ENCODE peak calls at places on chromosome 15, in five cellular contexts. One of them, this sample, is unnamed.

GRCh38 chr15:96428742-96429141 is 98.2 kb downstream of the NR2F2 start:
- DNase-seq in LNCaP clone FGC: no peak
- DNase-seq in sigmoid colon: no peak
- DNase-seq in Panc1: peak; percentile 17
- DNase-seq in BJ: peak; percentile 89
- DNase-seq in this sample: peak; percentile 68

GRCh38 chr15:62938825-62939224 is 103.7 kb upstream of the TPM1 start:
- DNase-seq in BJ: no peak
- DNase-seq in LNCaP clone FGC: no peak
- DNase-seq in sigmoid colon: no peak
- DNase-seq in Panc1: no peak
- DNase-seq in this sample: no peak

GRCh38 chr15:51793521-51793920 is 35.9 kb upstream of the TMOD3 start:
- DNase-seq in sigmoid colon: no peak
- DNase-seq in BJ: no peak
- DNase-seq in LNCaP clone FGC: peak; percentile 89
- DNase-seq in Panc1: no peak
- DNase-seq in this sample: peak; percentile 71

GRCh38 chr15:65394936-65395335 is 17.1 kb upstream of the IGDCC3 start:
- DNase-seq in Panc1: no peak
- DNase-seq in BJ: no peak
- DNase-seq in sigmoid colon: no peak
- DNase-seq in LNCaP clone FGC: no peak
- DNase-seq in this sample: no peak

GRCh38 chr15:62482715-62483429 is 317.8 kb upstream of the C2CD4B start:
- DNase-seq in LNCaP clone FGC: no peak
- DNase-seq in Panc1: peak; percentile 15
- DNase-seq in sigmoid colon: no peak
- DNase-seq in BJ: no peak
- DNase-seq in this sample: no peak

GRCh38 chr15:63156708-63157065 is 590 bp downstream of the RPS27L start:
- DNase-seq in Panc1: no peak
- DNase-seq in sigmoid colon: peak; percentile 73
- DNase-seq in BJ: no peak
- DNase-seq in LNCaP clone FGC: no peak
- DNase-seq in this sample: no peak

GRCh38 chr15:45386420-45386819 is 8.1 kb upstream of the GATM start:
- DNase-seq in LNCaP clone FGC: no peak
- DNase-seq in sigmoid colon: no peak
- DNase-seq in BJ: no peak
- DNase-seq in Panc1: no peak
- DNase-seq in this sample: no peak

GRCh38 chr15:89338036-89338435 is 3.4 kb upstream of the POLG start:
- DNase-seq in sigmoid colon: peak; percentile 30
- DNase-seq in BJ: no peak
- DNase-seq in LNCaP clone FGC: no peak
- DNase-seq in Panc1: no peak
- DNase-seq in this sample: no peak

GRCh38 chr15:60574801-60575631 is 96.1 kb upstream of the ICE2 start:
- DNase-seq in Panc1: no peak
- DNase-seq in sigmoid colon: no peak
- DNase-seq in BJ: no peak
- DNase-seq in LNCaP clone FGC: no peak
- DNase-seq in this sample: no peak

GRCh38 chr15:44136991-44137477 is 58.0 kb downstream of the FRMD5 start:
- DNase-seq in sigmoid colon: no peak
- DNase-seq in LNCaP clone FGC: no peak
- DNase-seq in BJ: no peak
- DNase-seq in Panc1: no peak
- DNase-seq in this sample: no peak

GRCh38 chr15:42363487-42363886 is 4.2 kb downstream of the CAPN3 start:
- DNase-seq in Panc1: no peak
- DNase-seq in sigmoid colon: no peak
- DNase-seq in LNCaP clone FGC: no peak
- DNase-seq in BJ: no peak
- DNase-seq in this sample: no peak

GRCh38 chr15:49436786-49437185 is 13.7 kb downstream of the FGF7 start:
- DNase-seq in Panc1: no peak
- DNase-seq in LNCaP clone FGC: no peak
- DNase-seq in sigmoid colon: no peak
- DNase-seq in BJ: no peak
- DNase-seq in this sample: no peak

GRCh38 chr15:56737791-56738190 is 4.5 kb upstream of the ZNF280D start:
- DNase-seq in Panc1: no peak
- DNase-seq in BJ: no peak
- DNase-seq in sigmoid colon: no peak
- DNase-seq in LNCaP clone FGC: no peak
- DNase-seq in this sample: no peak

GRCh38 chr15:100918690-100919480 is at the start of gene LRRK1:
- DNase-seq in Panc1: no peak
- DNase-seq in BJ: no peak
- DNase-seq in LNCaP clone FGC: no peak
- DNase-seq in sigmoid colon: no peak
- DNase-seq in this sample: no peak

GRCh38 chr15:99989095-99989494 is 255.9 kb upstream of the LYSMD4 start:
- DNase-seq in Panc1: no peak
- DNase-seq in BJ: no peak
- DNase-seq in LNCaP clone FGC: no peak
- DNase-seq in sigmoid colon: peak; percentile 30
- DNase-seq in this sample: no peak

GRCh38 chr15:33910741-33911140 is 57.6 kb upstream of the CHRM5 start:
- DNase-seq in LNCaP clone FGC: no peak
- DNase-seq in BJ: no peak
- DNase-seq in Panc1: no peak
- DNase-seq in sigmoid colon: no peak
- DNase-seq in this sample: no peak

GRCh38 chr15:63605816-63606215 is 8.6 kb downstream of the FBXL22 start:
- DNase-seq in BJ: no peak
- DNase-seq in Panc1: no peak
- DNase-seq in sigmoid colon: no peak
- DNase-seq in LNCaP clone FGC: no peak
- DNase-seq in this sample: no peak

GRCh38 chr15:51678081-51678480 is 3.2 kb upstream of the SCG3 start:
- DNase-seq in BJ: no peak
- DNase-seq in Panc1: no peak
- DNase-seq in LNCaP clone FGC: no peak
- DNase-seq in sigmoid colon: no peak
- DNase-seq in this sample: no peak

GRCh38 chr15:92848464-92848851 is 51.7 kb upstream of the CHD2 start:
- DNase-seq in Panc1: no peak
- DNase-seq in sigmoid colon: no peak
- DNase-seq in BJ: no peak
- DNase-seq in LNCaP clone FGC: no peak
- DNase-seq in this sample: no peak

GRCh38 chr15:99113547-99114271 is 8.8 kb downstream of the SYNM start:
- DNase-seq in LNCaP clone FGC: no peak
- DNase-seq in Panc1: no peak
- DNase-seq in sigmoid colon: peak; percentile 72
- DNase-seq in BJ: no peak
- DNase-seq in this sample: no peak

GRCh38 chr15:100224206-100225185 is 117.3 kb downstream of the ADAMTS17 start:
- DNase-seq in BJ: no peak
- DNase-seq in sigmoid colon: no peak
- DNase-seq in Panc1: no peak
- DNase-seq in LNCaP clone FGC: no peak
- DNase-seq in this sample: no peak

GRCh38 chr15:47607750-47608149 is 109.6 kb upstream of the SEMA6D start:
- DNase-seq in BJ: no peak
- DNase-seq in sigmoid colon: no peak
- DNase-seq in Panc1: no peak
- DNase-seq in LNCaP clone FGC: no peak
- DNase-seq in this sample: no peak

GRCh38 chr15:57112178-57112577 is 193.7 kb downstream of the TCF12 start:
- DNase-seq in BJ: no peak
- DNase-seq in LNCaP clone FGC: no peak
- DNase-seq in Panc1: no peak
- DNase-seq in sigmoid colon: no peak
- DNase-seq in this sample: no peak

GRCh38 chr15:66461917-66462316 is 35.6 kb downstream of the SNAPC5 start:
- DNase-seq in sigmoid colon: no peak
- DNase-seq in BJ: no peak
- DNase-seq in Panc1: no peak
- DNase-seq in LNCaP clone FGC: no peak
- DNase-seq in this sample: no peak

GRCh38 chr15:94070341-94071275 is 160.8 kb upstream of the MCTP2 start:
- DNase-seq in LNCaP clone FGC: no peak
- DNase-seq in Panc1: no peak
- DNase-seq in sigmoid colon: peak; percentile 81
- DNase-seq in BJ: peak; percentile 24
- DNase-seq in this sample: no peak

GRCh38 chr15:66169023-66169422 is 84.5 kb downstream of the MEGF11 start:
- DNase-seq in LNCaP clone FGC: no peak
- DNase-seq in Panc1: no peak
- DNase-seq in sigmoid colon: no peak
- DNase-seq in BJ: no peak
- DNase-seq in this sample: no peak

GRCh38 chr15:59532770-59533379 is 78.7 kb upstream of the GCNT3 start:
- DNase-seq in LNCaP clone FGC: peak; percentile 15
- DNase-seq in Panc1: no peak
- DNase-seq in sigmoid colon: peak; percentile 14
- DNase-seq in BJ: no peak
- DNase-seq in this sample: no peak

GRCh38 chr15:100200287-100200772 is 141.4 kb downstream of the ADAMTS17 start:
- DNase-seq in Panc1: no peak
- DNase-seq in LNCaP clone FGC: no peak
- DNase-seq in sigmoid colon: no peak
- DNase-seq in BJ: no peak
- DNase-seq in this sample: no peak

GRCh38 chr15:42595641-42596240 is 20.3 kb downstream of the STARD9 start:
- DNase-seq in sigmoid colon: no peak
- DNase-seq in LNCaP clone FGC: no peak
- DNase-seq in BJ: no peak
- DNase-seq in Panc1: no peak
- DNase-seq in this sample: no peak

GRCh38 chr15:74937226-74937601 is 659 bp downstream of the COX5A start:
- DNase-seq in LNCaP clone FGC: no peak
- DNase-seq in sigmoid colon: no peak
- DNase-seq in BJ: no peak
- DNase-seq in Panc1: no peak
- DNase-seq in this sample: no peak

GRCh38 chr15:74933573-74933972 is 4.3 kb downstream of the COX5A start:
- DNase-seq in Panc1: no peak
- DNase-seq in sigmoid colon: no peak
- DNase-seq in LNCaP clone FGC: no peak
- DNase-seq in BJ: no peak
- DNase-seq in this sample: no peak

DNA sequence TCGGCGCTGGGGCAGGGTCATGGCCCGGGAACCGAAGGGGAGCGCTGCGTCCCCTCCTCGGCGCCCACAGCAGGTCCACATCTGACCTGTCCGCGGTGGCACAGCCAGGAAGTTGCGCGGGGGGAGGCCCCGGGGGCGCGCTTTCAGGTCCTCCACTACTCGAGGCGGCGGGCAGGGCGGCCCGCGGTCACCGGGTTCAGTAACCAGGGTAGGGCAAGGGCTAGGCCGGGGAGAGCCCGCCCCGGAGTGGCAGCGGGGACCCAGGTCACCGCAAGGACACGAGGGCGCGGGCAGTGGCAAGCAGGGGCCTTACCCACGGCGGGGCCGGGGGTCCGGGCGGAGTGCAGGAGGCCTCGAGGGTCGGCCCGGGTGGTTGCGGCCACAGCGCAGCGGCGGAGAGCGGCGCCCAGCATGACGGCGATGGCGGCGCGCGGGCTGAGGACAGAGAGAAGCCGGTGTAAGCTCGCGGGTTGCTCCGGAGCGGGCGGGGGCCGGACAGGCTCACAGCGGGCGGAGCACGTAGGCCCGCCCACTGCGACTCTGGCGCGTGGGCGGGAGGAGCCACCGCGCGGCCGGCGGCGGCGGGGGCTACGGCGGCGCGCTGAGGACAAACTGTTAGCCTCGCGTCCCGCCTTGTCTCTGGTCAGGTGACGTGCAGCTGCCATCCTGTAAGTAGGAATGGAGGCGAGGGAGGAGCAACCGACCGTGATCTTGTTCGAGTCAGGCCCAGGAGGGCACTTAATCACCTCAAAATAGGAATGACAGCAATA is at the start of gene COX5A:
- DNase-seq in LNCaP clone FGC: peak; percentile 86
- DNase-seq in Panc1: peak; percentile 81
- DNase-seq in BJ: peak; percentile 87
- DNase-seq in sigmoid colon: peak; percentile 97
- DNase-seq in this sample: peak; percentile 87
- TF ChIP-seq CTCF in LNCaP clone FGC: no peak
- TF ChIP-seq CTCF in Panc1: no peak
- TF ChIP-seq CTCF in BJ: no peak
- TF ChIP-seq CTCF in sigmoid colon: no peak
- TF ChIP-seq CTCF in this sample: no peak

GRCh38 chr15:70100495-70101331 is 3.0 kb upstream of the TLE3 start:
- DNase-seq in BJ: no peak
- DNase-seq in sigmoid colon: peak; percentile 85
- DNase-seq in LNCaP clone FGC: no peak
- DNase-seq in Panc1: no peak
- DNase-seq in this sample: no peak
- TF ChIP-seq CTCF in BJ: peak; percentile 40
- TF ChIP-seq CTCF in sigmoid colon: no peak
- TF ChIP-seq CTCF in LNCaP clone FGC: no peak
- TF ChIP-seq CTCF in Panc1: peak; percentile 63
- TF ChIP-seq CTCF in this sample: peak; percentile 35

DNA sequence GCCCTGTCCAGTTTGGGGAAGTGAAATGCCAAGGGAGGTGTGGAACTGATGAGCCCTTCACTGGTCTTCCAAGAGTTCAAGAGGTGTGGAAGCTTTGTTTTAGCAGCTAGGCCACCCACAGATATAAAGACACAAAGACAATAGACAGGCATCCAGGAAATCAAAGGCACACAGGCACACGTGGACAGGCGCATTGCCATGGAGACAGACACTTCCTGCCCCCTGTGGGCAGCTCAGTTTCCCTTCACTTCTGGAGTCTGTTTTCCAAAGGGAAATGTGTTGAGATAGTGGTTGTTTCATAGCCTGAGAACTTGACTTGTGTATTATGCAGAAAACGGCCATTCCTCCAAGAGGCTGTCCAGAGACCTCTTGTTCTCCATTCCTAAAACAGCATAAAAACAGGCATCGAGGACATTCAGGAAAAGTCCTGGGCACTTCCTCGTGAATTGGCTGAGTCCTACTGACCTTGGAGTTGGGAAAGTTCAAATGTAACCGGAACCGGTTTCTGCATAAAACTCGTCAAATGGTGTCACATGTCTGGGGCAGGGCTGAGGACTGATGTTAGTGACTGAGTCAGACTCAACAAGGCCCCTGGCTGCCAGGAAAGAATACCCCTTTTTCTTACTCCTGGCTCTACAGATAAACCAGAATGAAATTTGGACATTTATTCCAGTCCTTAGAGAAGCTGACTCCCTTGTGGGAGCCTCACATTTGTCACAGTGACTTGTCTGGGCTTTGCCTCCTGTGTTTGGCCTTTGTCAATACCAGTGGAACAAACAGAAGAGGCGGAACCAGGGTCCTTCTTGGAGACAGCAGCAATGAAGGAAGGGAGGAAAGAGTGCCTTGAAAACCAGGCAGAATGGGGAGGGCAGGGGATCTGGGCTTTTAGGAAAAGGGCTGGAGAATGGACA is 1.3 kb downstream of the ALPK3 start:
- DNase-seq in BJ: no peak
- DNase-seq in Panc1: no peak
- DNase-seq in sigmoid colon: no peak
- DNase-seq in LNCaP clone FGC: peak; percentile 60
- DNase-seq in this sample: no peak
- TF ChIP-seq CTCF in BJ: no peak
- TF ChIP-seq CTCF in Panc1: no peak
- TF ChIP-seq CTCF in sigmoid colon: no peak
- TF ChIP-seq CTCF in LNCaP clone FGC: no peak
- TF ChIP-seq CTCF in this sample: no peak

GRCh38 chr15:72532991-72533601 is 59.0 kb downstream of the ARIH1 start:
- DNase-seq in sigmoid colon: no peak
- DNase-seq in BJ: no peak
- DNase-seq in LNCaP clone FGC: no peak
- DNase-seq in Panc1: no peak
- DNase-seq in this sample: no peak
- TF ChIP-seq CTCF in sigmoid colon: no peak
- TF ChIP-seq CTCF in BJ: peak; percentile 27
- TF ChIP-seq CTCF in LNCaP clone FGC: peak; percentile 41
- TF ChIP-seq CTCF in Panc1: peak; percentile 71
- TF ChIP-seq CTCF in this sample: peak; percentile 9